ENCODE peak calls at places on chromosomes 2 and 18, in four cellular contexts. T is fibroblast of lung; V is fibroblast of mammary gland; L is CD8-positive, alpha-beta memory T cell. N is an unnamed sample.

GRCh38 chr2:16113568-16114549 is 173.5 kb downstream of the MYCN start:
- DNase-seq in T (no peak), V (no peak), L (no peak), N (no peak)

GRCh38 chr2:41414486-41415230 is 633.2 kb upstream of the PKDCC start:
- DNase-seq in T (no peak), V (peak), L (no peak), N (no peak)

GRCh38 chr2:240646061-240646899 is 21.0 kb downstream of the GPR35 start:
- DNase-seq in T (no peak), V (no peak), L (peak), N (no peak)

GRCh38 chr2:109644571-109645275 is 30.6 kb downstream of the SOWAHC start:
- DNase-seq in T (no peak), V (no peak), L (no peak), N (no peak)

GRCh38 chr2:104656496-104657310 is 197.2 kb upstream of the POU3F3 start:
- DNase-seq in T (no peak), V (no peak), L (no peak), N (no peak)

GRCh38 chr2:8761529-8762164 is 75.8 kb downstream of the KIDINS220 start:
- DNase-seq in T (peak), V (peak), L (peak), N (peak)

GRCh38 chr18:7822435-7823425 is 255.6 kb downstream of the PTPRM start:
- DNase-seq in T (peak), V (no peak), L (no peak), N (no peak)

GRCh38 chr2:190947711-190948251 is 66.2 kb downstream of the STAT1 start:
- DNase-seq in T (peak), V (peak), L (peak), N (peak)

GRCh38 chr2:224909885-224910517 is 132.3 kb downstream of the DOCK10 start:
- DNase-seq in T (peak), V (peak), L (peak), N (peak)

GRCh38 chr2:226483745-226484619 is 315.6 kb downstream of the IRS1 start:
- DNase-seq in T (peak), V (peak), L (no peak), N (peak)

GRCh38 chr2:130334026-130334425 is 8.7 kb upstream of the IMP4 start:
- DNase-seq in T (no peak), V (no peak), L (no peak), N (no peak)

GRCh38 chr2:48755473-48755872 is at the start of gene LHCGR:
- DNase-seq in T (peak), V (peak), L (no peak), N (no peak)

GRCh38 chr18:33761363-33761762 is 183.3 kb downstream of the ASXL3 start:
- DNase-seq in T (peak), V (peak), L (no peak), N (peak)

GRCh38 chr18:70333757-70334156 is 44.9 kb downstream of the SOCS6 start:
- DNase-seq in T (peak), V (peak), L (no peak), N (peak)

GRCh38 chr2:162123806-162124758 is 28.0 kb downstream of the GCG start:
- DNase-seq in T (peak), V (peak), L (peak), N (peak)

DNA sequence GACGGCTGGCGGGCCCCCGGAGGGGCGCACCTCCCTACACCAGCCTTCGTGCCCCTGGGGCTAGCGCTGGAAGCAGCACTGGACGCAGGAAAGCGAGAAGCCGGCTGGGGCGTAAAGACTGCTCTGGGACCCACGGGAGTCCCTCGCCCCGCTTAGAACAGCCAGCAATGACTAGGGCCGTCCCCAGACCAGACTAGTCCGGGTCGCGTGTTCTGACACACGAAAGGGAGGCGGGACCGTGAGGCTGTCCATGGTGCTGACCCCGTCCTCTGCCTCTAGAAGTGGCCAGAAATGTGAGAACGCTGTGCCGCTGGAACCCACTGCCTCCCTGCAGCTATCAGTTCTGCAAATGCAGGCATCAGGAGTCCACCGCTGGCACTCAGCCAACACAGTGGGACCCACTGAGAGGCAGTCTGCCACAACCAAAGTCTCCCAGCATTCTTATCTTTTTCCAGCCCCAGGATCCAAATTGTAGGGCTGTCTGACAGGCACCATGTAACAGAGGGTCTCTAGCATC is at the start of gene UCN:
- DNase-seq in T (peak), V (peak), L (no peak), N (peak)
- H3K4me3 ChIP-seq in T (no peak), V (no peak), L (no peak), N (no peak)

DNA sequence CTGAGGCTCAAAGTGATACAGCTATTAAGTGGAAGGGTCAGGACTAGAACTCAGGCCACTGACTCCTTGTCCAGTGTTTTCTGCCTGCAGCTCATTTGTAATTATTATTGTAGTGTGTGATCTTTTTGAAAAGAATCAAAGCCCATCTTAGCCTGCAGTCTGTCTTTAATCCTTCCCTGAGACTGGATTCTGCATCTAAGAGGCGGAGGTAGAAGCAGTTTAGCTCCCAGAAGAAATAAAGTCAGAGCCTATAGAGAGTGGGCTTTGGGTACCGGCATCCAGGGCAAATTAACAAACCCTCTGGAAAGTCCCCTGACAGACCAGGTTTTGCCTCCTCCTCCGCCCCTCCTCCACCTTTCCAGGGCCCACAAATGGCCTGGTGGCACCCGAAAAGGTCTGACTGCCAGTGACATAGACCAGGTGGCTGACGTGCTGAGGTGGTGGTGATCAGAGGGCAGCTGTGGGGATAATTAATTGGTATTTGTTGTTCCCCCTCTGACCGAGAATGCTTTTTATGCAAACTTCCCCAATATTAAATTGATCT is 2.2 kb upstream of the RAX start:
- DNase-seq in T (no peak), V (no peak), L (no peak), N (no peak)
- H3K4me3 ChIP-seq in T (no peak), V (no peak), L (no peak), N (no peak)

GRCh38 chr2:9799011-9799596 is 44.2 kb upstream of the TAF1B start:
- DNase-seq in T (no peak), V (no peak), L (no peak), N (no peak)
- H3K4me3 ChIP-seq in T (no peak), V (no peak), L (peak), N (no peak)

DNA sequence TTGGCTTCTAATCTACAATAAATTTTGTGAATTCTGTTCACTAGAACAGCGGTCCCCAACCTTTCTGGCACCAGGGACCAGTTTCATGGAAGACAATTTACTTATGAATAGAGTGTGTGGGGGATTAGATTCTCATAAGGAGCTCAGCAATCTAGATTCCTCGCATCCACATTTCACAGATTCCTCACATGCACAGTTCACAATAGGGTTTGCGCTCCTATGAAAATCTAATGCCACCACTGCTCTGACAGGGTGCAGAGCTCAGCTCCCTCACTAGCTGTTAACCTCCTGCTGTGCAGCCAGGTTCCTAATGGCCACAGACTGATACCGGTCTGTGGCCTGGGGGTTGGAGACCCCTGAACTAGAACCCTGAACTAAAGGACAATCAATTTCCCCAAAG is 1568.6 kb upstream of the NXPH2 start:
- DNase-seq in T (no peak), V (no peak), L (no peak), N (no peak)
- H3K4me3 ChIP-seq in T (no peak), V (no peak), L (no peak), N (no peak)

GRCh38 chr2:219552382-219553167 is 8.7 kb downstream of the TMEM198 start:
- DNase-seq in T (peak), V (peak), L (peak), N (peak)

GRCh38 chr2:219553463-219553862 is 9.6 kb downstream of the TMEM198 start:
- DNase-seq in T (no peak), V (no peak), L (no peak), N (no peak)

GRCh38 chr2:219551863-219552381 is 8.1 kb downstream of the TMEM198 start:
- DNase-seq in T (no peak), V (no peak), L (no peak), N (no peak)

GRCh38 chr2:219554369-219554768 is 10.5 kb downstream of the TMEM198 start:
- DNase-seq in T (no peak), V (no peak), L (no peak), N (no peak)

GRCh38 chr2:219553168-219553417 is 9.3 kb downstream of the TMEM198 start:
- DNase-seq in T (no peak), V (no peak), L (no peak), N (no peak)
- H3K4me3 ChIP-seq in T (no peak), V (no peak), L (peak), N (peak)

GRCh38 chr2:118014492-118014824 is 588 bp upstream of the CCDC93 start:
- DNase-seq in T (no peak), V (no peak), L (no peak), N (no peak)
- H3K4me3 ChIP-seq in T (peak), V (peak), L (peak), N (peak)

DNA sequence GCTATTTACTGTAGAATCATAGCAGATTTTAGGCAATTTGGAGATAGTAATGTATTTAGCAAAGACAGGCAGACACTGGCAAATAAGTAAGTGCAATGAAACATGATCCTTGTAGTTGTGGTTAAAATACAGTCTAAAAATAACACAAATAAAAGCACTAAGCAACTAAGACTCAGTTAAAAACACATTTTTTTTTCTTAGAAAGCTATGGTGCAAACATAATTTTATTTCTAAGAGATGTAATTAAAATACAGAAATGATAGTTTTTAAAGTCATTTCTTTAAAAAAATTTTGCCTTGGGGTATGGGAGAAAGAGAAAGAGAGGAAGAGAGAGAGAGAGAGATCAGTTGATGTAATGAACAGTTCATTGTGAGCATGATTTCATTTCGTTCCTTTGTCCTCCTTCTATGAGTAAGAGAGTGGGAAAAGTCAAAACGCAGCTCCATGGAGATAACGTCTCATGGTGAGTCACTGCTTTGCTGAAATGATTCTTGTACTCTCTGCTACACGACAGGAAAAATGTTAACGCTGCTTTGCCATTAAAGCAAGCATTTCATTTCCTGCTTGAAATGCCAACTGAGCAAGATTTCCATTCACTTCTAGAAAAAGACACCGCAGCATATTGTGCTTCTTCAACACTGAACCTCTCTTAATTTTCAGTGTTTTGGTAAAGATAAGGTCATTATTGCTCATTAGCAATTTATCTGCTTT is 61.3 kb upstream of the PGAP1 start:
- DNase-seq in T (peak), V (peak), L (no peak), N (peak)
- H3K4me3 ChIP-seq in T (peak), V (peak), L (no peak), N (peak)